ENCODE peak calls at places on chromosome 21, in five cellular contexts. One of them, this sample, is unnamed.
A peak's percentile ranks its signal among the peaks of the same experiment; 100 is the strongest.

GRCh38 chr21:38795475-38795874 is 10.3 kb upstream of the ETS2 start:
- DNase-seq in PC-9: no peak
- DNase-seq in PC-3: no peak
- DNase-seq in GM23338: no peak
- DNase-seq in MM.1S: no peak
- DNase-seq in this sample: no peak

GRCh38 chr21:44487831-44488230 is 32.5 kb downstream of the LRRC3 start:
- DNase-seq in PC-9: no peak
- DNase-seq in PC-3: peak; percentile 65
- DNase-seq in GM23338: peak; percentile 82
- DNase-seq in MM.1S: no peak
- DNase-seq in this sample: peak; percentile 45

GRCh38 chr21:26191609-26192008 is 21.0 kb upstream of the APP start:
- DNase-seq in PC-9: no peak
- DNase-seq in PC-3: no peak
- DNase-seq in GM23338: no peak
- DNase-seq in MM.1S: no peak
- DNase-seq in this sample: no peak

GRCh38 chr21:44434936-44435635 is 20.2 kb upstream of the LRRC3 start:
- DNase-seq in PC-9: no peak
- DNase-seq in PC-3: no peak
- DNase-seq in GM23338: no peak
- DNase-seq in MM.1S: no peak
- DNase-seq in this sample: no peak

GRCh38 chr21:44666401-44667320 is at the start of gene KRTAP12-2:
- DNase-seq in PC-9: no peak
- DNase-seq in PC-3: peak; percentile 61
- DNase-seq in GM23338: no peak
- DNase-seq in MM.1S: no peak
- DNase-seq in this sample: no peak

GRCh38 chr21:24939288-24939687 is 668.0 kb downstream of the MRPL39 start:
- DNase-seq in PC-9: no peak
- DNase-seq in PC-3: no peak
- DNase-seq in GM23338: no peak
- DNase-seq in MM.1S: no peak
- DNase-seq in this sample: no peak

GRCh38 chr21:15063821-15064575 is 802 bp downstream of the NRIP1 start:
- DNase-seq in PC-9: peak; percentile 20
- DNase-seq in PC-3: peak; percentile 48
- DNase-seq in GM23338: peak; percentile 66
- DNase-seq in MM.1S: peak; percentile 0
- DNase-seq in this sample: peak; percentile 69

GRCh38 chr21:44958471-44959191 is 18.8 kb downstream of the SLX9 start:
- DNase-seq in PC-9: peak; percentile 49
- DNase-seq in PC-3: no peak
- DNase-seq in GM23338: no peak
- DNase-seq in MM.1S: no peak
- DNase-seq in this sample: peak; percentile 75

GRCh38 chr21:10418649-10419048 is 102.7 kb upstream of the TPTE start:
- DNase-seq in PC-9: no peak
- DNase-seq in PC-3: no peak
- DNase-seq in GM23338: no peak
- DNase-seq in MM.1S: no peak
- DNase-seq in this sample: no peak

GRCh38 chr21:44989943-44990780 is 50.3 kb downstream of the SLX9 start:
- DNase-seq in PC-9: no peak
- DNase-seq in PC-3: no peak
- DNase-seq in GM23338: no peak
- DNase-seq in MM.1S: no peak
- DNase-seq in this sample: no peak

DNA sequence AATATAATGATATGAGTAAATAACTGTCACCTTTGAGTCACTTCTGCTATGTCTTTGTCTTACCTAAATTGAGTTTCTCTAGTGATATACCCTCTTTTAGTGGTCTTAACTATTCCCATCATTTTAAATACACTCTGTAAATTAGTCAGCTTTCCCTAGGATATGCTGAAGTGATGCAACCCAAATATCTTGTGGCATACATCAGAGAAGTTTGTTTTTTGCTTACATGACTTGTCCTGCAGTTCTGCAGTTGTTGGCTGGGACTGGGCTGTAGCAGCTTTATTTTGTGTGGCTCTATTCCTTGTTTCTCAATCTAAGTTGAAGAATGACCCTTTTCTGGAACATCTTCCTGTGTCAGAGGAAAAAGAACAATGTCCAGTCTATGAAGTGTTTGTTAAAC is 76.4 kb downstream of the TTC3 start:
- DNase-seq in PC-9: no peak
- DNase-seq in PC-3: peak; percentile 9
- DNase-seq in GM23338: no peak
- DNase-seq in MM.1S: no peak
- DNase-seq in this sample: no peak
- H3F3A ChIP-seq in PC-9: no peaks in the 10 kb centered on the region
- H3F3A ChIP-seq in PC-3: peaks cover 10% of the 10 kb centered on the region
- H3F3A ChIP-seq in GM23338: peaks cover 3% of the 10 kb centered on the region
- H3F3A ChIP-seq in MM.1S: no peaks in the 10 kb centered on the region
- H3F3A ChIP-seq in this sample: peaks cover 20% of the 10 kb centered on the region

GRCh38 chr21:42201615-42202161 is 17.3 kb upstream of the ABCG1 start:
- DNase-seq in PC-9: no peak
- DNase-seq in PC-3: no peak
- DNase-seq in GM23338: no peak
- DNase-seq in MM.1S: no peak
- DNase-seq in this sample: no peak
- H3F3A ChIP-seq in PC-9: peaks cover 16% of the 10 kb centered on the region
- H3F3A ChIP-seq in PC-3: no peaks in the 10 kb centered on the region
- H3F3A ChIP-seq in GM23338: no peaks in the 10 kb centered on the region
- H3F3A ChIP-seq in MM.1S: no peaks in the 10 kb centered on the region
- H3F3A ChIP-seq in this sample: no peaks in the 10 kb centered on the region

GRCh38 chr21:46096596-46096981 is 1.3 kb upstream of the COL6A2 start:
- DNase-seq in PC-9: no peak
- DNase-seq in PC-3: no peak
- DNase-seq in GM23338: no peak
- DNase-seq in MM.1S: no peak
- DNase-seq in this sample: no peak

GRCh38 chr21:46096997-46097825 is 701 bp upstream of the COL6A2 start:
- DNase-seq in PC-9: no peak
- DNase-seq in PC-3: no peak
- DNase-seq in GM23338: peak; percentile 48
- DNase-seq in MM.1S: no peak
- DNase-seq in this sample: no peak

GRCh38 chr21:46098303-46099141 is 610 bp downstream of the COL6A2 start:
- DNase-seq in PC-9: no peak
- DNase-seq in PC-3: no peak
- DNase-seq in GM23338: peak; percentile 62
- DNase-seq in MM.1S: no peak
- DNase-seq in this sample: peak; percentile 37

GRCh38 chr21:46099476-46099875 is 1.6 kb downstream of the COL6A2 start:
- DNase-seq in PC-9: no peak
- DNase-seq in PC-3: peak; percentile 57
- DNase-seq in GM23338: peak; percentile 57
- DNase-seq in MM.1S: no peak
- DNase-seq in this sample: peak; percentile 34

DNA sequence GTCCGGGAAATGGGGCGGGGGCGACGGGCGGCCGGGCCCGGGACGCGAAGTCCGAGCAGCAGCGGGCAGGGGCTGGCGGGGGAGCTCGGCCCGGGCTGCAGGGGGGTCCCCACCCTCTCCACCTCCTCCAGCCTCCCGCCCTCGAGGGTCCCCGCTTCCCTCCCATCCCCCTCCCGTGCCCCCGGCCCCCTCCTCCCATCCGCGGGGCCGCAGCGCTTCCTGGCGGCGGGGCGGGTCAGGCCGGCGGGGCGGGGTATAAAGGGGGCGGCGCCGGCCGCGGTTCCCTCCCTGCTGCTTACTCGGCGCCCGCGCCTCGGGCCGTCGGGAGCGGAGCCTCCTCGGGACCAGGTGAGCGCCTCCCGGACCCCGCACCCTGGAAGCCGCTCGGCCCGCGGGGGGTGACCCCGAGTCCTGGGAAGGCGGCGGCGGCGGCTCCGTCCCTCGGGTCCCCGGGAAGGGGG is at the start of gene COL6A2:
- DNase-seq in PC-9: peak; percentile 49
- DNase-seq in PC-3: peak; percentile 75
- DNase-seq in GM23338: peak; percentile 85
- DNase-seq in MM.1S: no peak
- DNase-seq in this sample: peak; percentile 84
- H3F3A ChIP-seq in PC-9: no peaks in the 10 kb centered on the region
- H3F3A ChIP-seq in PC-3: no peaks in the 10 kb centered on the region
- H3F3A ChIP-seq in GM23338: no peaks in the 10 kb centered on the region
- H3F3A ChIP-seq in MM.1S: no peaks in the 10 kb centered on the region
- H3F3A ChIP-seq in this sample: no peaks in the 10 kb centered on the region

GRCh38 chr21:34519694-34520093 is 7.7 kb upstream of the KCNE1 start:
- DNase-seq in PC-9: no peak
- DNase-seq in PC-3: no peak
- DNase-seq in GM23338: no peak
- DNase-seq in MM.1S: no peak
- DNase-seq in this sample: no peak
- H3F3A ChIP-seq in PC-9: no peaks in the 10 kb centered on the region
- H3F3A ChIP-seq in PC-3: no peaks in the 10 kb centered on the region
- H3F3A ChIP-seq in GM23338: no peaks in the 10 kb centered on the region
- H3F3A ChIP-seq in MM.1S: no peaks in the 10 kb centered on the region
- H3F3A ChIP-seq in this sample: no peaks in the 10 kb centered on the region

DNA sequence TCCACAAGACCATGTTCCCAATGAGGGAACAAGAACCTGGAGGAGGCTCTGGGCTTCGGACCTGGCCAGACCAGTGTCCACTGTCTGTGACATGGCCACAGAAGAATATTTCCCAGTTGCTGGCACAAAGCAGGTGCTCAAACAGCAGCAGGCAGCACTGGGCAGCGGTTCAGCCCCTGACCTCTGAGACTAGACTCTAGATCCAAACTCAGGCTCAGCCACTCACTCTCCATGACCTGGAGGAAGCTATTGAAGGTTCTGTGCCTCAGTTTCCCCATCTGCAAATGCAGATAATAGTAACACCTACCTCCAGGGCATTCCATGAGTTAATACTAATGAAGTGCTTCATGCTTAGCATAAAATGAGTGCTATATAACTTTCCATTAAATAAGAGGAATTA is 8.0 kb downstream of the TMPRSS2 start:
- DNase-seq in PC-9: no peak
- DNase-seq in PC-3: no peak
- DNase-seq in GM23338: no peak
- DNase-seq in MM.1S: no peak
- DNase-seq in this sample: no peak
- H3F3A ChIP-seq in PC-9: no peaks in the 10 kb centered on the region
- H3F3A ChIP-seq in PC-3: no peaks in the 10 kb centered on the region
- H3F3A ChIP-seq in GM23338: no peaks in the 10 kb centered on the region
- H3F3A ChIP-seq in MM.1S: no peaks in the 10 kb centered on the region
- H3F3A ChIP-seq in this sample: no peaks in the 10 kb centered on the region

DNA sequence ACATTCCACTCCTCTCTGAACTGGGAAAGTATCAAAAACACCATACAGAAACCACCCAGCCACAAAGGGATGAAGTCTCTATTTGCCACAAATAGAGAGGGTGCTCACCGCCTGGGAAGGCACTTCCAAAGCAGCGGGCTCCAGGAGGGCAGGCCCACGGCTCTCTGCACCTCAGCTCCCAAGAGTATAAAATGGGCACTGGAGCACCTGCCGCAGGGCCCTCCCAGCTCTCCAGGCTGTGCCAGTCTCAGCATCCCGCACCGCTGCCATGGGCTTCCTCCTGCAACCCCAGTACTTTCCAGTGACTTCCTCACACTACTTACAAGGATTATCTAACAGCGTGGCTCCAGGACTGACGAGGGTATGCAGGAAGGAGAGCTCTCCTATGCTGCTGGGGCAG is 14.4 kb downstream of the C2CD2 start:
- DNase-seq in PC-9: no peak
- DNase-seq in PC-3: no peak
- DNase-seq in GM23338: no peak
- DNase-seq in MM.1S: no peak
- DNase-seq in this sample: no peak
- H3F3A ChIP-seq in PC-9: no peaks in the 10 kb centered on the region
- H3F3A ChIP-seq in PC-3: no peaks in the 10 kb centered on the region
- H3F3A ChIP-seq in GM23338: no peaks in the 10 kb centered on the region
- H3F3A ChIP-seq in MM.1S: no peaks in the 10 kb centered on the region
- H3F3A ChIP-seq in this sample: no peaks in the 10 kb centered on the region

GRCh38 chr21:28442085-28442484 is 550.6 kb downstream of the LTN1 start:
- DNase-seq in PC-9: no peak
- DNase-seq in PC-3: no peak
- DNase-seq in GM23338: no peak
- DNase-seq in MM.1S: no peak
- DNase-seq in this sample: no peak

GRCh38 chr21:28445081-28445830 is 547.4 kb downstream of the LTN1 start:
- DNase-seq in PC-9: no peak
- DNase-seq in PC-3: peak; percentile 91
- DNase-seq in GM23338: no peak
- DNase-seq in MM.1S: no peak
- DNase-seq in this sample: no peak

GRCh38 chr21:28444131-28444530 is 548.5 kb downstream of the LTN1 start:
- DNase-seq in PC-9: no peak
- DNase-seq in PC-3: no peak
- DNase-seq in GM23338: no peak
- DNase-seq in MM.1S: no peak
- DNase-seq in this sample: no peak

GRCh38 chr21:28442624-28443023 is 550.1 kb downstream of the LTN1 start:
- DNase-seq in PC-9: no peak
- DNase-seq in PC-3: peak; percentile 37
- DNase-seq in GM23338: no peak
- DNase-seq in MM.1S: no peak
- DNase-seq in this sample: no peak

DNA sequence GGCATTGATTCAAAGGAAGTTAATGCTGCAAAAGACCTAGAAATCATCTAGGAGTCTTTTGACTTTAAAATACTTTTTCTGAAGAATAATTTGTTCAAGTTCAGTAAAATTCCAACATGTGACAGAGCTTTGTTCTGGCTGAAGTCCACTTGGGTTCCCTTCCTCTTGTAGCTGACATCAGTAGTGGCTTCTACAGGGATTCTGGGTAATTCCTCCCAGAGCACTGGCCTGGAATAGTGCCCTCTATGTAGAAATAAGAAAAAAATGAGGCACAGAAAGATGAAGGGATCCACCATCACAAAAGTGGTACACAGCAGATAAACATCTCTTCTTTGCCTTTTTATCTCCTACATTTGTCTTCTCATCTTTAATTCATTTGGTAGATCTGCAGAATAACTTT is 548.1 kb downstream of the LTN1 start:
- DNase-seq in PC-9: no peak
- DNase-seq in PC-3: no peak
- DNase-seq in GM23338: no peak
- DNase-seq in MM.1S: no peak
- DNase-seq in this sample: no peak
- H3F3A ChIP-seq in PC-9: no peaks in the 10 kb centered on the region
- H3F3A ChIP-seq in PC-3: peaks cover 5% of the 10 kb centered on the region
- H3F3A ChIP-seq in GM23338: no peaks in the 10 kb centered on the region
- H3F3A ChIP-seq in MM.1S: no peaks in the 10 kb centered on the region
- H3F3A ChIP-seq in this sample: no peaks in the 10 kb centered on the region